ENCODE peak calls at places on chromosomes 12 and 14, in six cellular contexts. F, Q, N, P, W and O are unnamed samples.

GRCh38 chr14:51396222-51396815 is 156.3 kb downstream of the TMX1 start:
- DNase-seq in F (no peak), Q (peak; percentile 40), N (peak; percentile 98), P (no peak), W (no peak), O (no peak)

GRCh38 chr12:45379261-45379660 is 163.4 kb downstream of the ANO6 start:
- DNase-seq in F (no peak), Q (no peak), N (peak; percentile 50), P (no peak), W (no peak), O (no peak)

GRCh38 chr12:44874981-44875416 is 1.1 kb downstream of the NELL2 start:
- DNase-seq in F (no peak), Q (no peak), N (no peak), P (no peak), W (no peak), O (peak; percentile 11)

GRCh38 chr12:52628841-52629240 is 10.5 kb upstream of the KRT73 start:
- DNase-seq in F (no peak), Q (no peak), N (no peak), P (no peak), W (no peak), O (no peak)

GRCh38 chr14:89425931-89426330 is 8.9 kb upstream of the FOXN3 start:
- DNase-seq in F (peak; percentile 41), Q (no peak), N (peak; percentile 99), P (no peak), W (peak; percentile 85), O (no peak)

GRCh38 chr12:104524026-104524425 is 67.3 kb downstream of the CHST11 start:
- DNase-seq in F (no peak), Q (no peak), N (no peak), P (no peak), W (no peak), O (no peak)

GRCh38 chr12:46944771-46945170 is 119.0 kb upstream of the SLC38A4 start:
- DNase-seq in F (no peak), Q (no peak), N (no peak), P (no peak), W (no peak), O (no peak)

GRCh38 chr14:91367173-91368171 is 50.1 kb downstream of the CCDC88C start:
- DNase-seq in F (no peak), Q (no peak), N (peak; percentile 66), P (no peak), W (peak; percentile 82), O (no peak)

GRCh38 chr14:91075553-91075952 is 15.1 kb upstream of the RPS6KA5 start:
- DNase-seq in F (no peak), Q (no peak), N (no peak), P (no peak), W (no peak), O (no peak)

GRCh38 chr12:10941369-10941768 is 2.3 kb upstream of the TAS2R14 start:
- DNase-seq in F (no peak), Q (no peak), N (no peak), P (no peak), W (no peak), O (no peak)

GRCh38 chr12:120787889-120788288 is 62.3 kb downstream of the ACADS start:
- DNase-seq in F (no peak), Q (no peak), N (no peak), P (no peak), W (no peak), O (no peak)

GRCh38 chr12:52415870-52416750 is 10.0 kb upstream of the KRT82 start:
- DNase-seq in F (no peak), Q (no peak), N (peak; percentile 71), P (no peak), W (no peak), O (no peak)

GRCh38 chr12:89895101-89895500 is 186.5 kb upstream of the ATP2B1 start:
- DNase-seq in F (no peak), Q (no peak), N (no peak), P (no peak), W (no peak), O (no peak)

GRCh38 chr12:98037401-98038140 is 477.8 kb upstream of the TMPO start:
- DNase-seq in F (no peak), Q (no peak), N (no peak), P (no peak), W (no peak), O (no peak)

GRCh38 chr12:113697646-113698504 is 226.2 kb upstream of the LHX5 start:
- DNase-seq in F (no peak), Q (no peak), N (no peak), P (no peak), W (no peak), O (no peak)

GRCh38 chr12:69686731-69687130 is 12.4 kb downstream of the BEST3 start:
- DNase-seq in F (no peak), Q (no peak), N (no peak), P (no peak), W (no peak), O (no peak)

GRCh38 chr12:106107566-106107965 is 31.2 kb downstream of the NUAK1 start:
- DNase-seq in F (no peak), Q (no peak), N (peak; percentile 68), P (no peak), W (no peak), O (no peak)

GRCh38 chr12:106297681-106298080 is 4.9 kb upstream of the TCP11L2 start:
- DNase-seq in F (no peak), Q (no peak), N (no peak), P (no peak), W (no peak), O (no peak)

GRCh38 chr12:80443974-80444666 is at the start of gene PTPRQ:
- DNase-seq in F (no peak), Q (no peak), N (peak; percentile 22), P (no peak), W (no peak), O (no peak)

GRCh38 chr14:86646688-86647687 is 1117.0 kb downstream of the FLRT2 start:
- DNase-seq in F (peak; percentile 4), Q (no peak), N (peak; percentile 70), P (no peak), W (no peak), O (no peak)

GRCh38 chr12:127567531-127567930 is 699.4 kb upstream of the TMEM132C start:
- DNase-seq in F (no peak), Q (no peak), N (no peak), P (no peak), W (no peak), O (no peak)

GRCh38 chr12:85572956-85573355 is 263.3 kb downstream of the RASSF9 start:
- DNase-seq in F (no peak), Q (no peak), N (no peak), P (no peak), W (no peak), O (no peak)
- TF ChIP-seq BHLHE40 in F (no peak), Q (no peak), N (no peak), P (no peak), W (no peak), O (no peak)

DNA sequence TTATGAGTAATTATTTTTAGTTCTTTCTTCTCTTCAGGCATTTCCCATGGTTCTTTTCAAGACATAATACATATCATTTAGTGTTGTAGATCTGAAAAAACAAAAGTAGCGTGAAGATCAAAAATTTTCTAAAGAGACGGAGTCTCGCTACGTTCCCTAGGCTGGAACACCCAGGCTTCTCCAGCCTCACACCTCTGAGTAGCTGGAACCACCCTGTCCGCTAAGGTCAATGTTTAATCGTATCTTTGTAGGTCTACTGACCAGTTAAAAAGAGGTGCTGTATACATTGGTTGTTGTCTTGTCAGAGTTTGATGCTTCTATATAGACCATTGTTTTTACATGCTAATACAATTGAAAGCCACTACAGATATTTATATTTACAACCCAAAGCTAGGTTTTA is 1.3 kb upstream of the HIF1A start:
- DNase-seq in F (no peak), Q (no peak), N (no peak), P (no peak), W (no peak), O (no peak)
- TF ChIP-seq BHLHE40 in F (no peak), Q (no peak), N (no peak), P (no peak), W (no peak), O (no peak)

DNA sequence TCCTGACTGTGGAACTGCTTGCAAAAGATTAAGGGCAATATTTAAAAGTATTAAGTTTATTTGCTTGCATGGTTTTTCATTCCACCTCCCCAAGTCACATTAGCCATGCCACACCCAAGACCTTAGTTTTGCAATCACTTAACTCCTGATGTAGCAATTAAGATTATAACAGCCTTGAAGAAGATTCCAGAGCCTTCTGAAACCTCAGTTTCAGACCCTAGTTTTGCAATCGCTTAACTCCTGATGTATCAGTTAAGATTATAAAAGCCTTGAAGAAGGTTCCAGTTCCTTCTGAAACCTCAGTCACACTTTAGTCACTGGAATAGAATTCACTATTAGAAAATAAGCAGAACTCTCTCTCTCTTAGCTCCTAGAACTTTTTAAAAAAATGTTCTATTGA is 42.7 kb upstream of the DCN start:
- DNase-seq in F (no peak), Q (no peak), N (peak; percentile 35), P (no peak), W (no peak), O (no peak)
- TF ChIP-seq BHLHE40 in F (no peak), Q (no peak), N (no peak), P (no peak), W (no peak), O (no peak)

DNA sequence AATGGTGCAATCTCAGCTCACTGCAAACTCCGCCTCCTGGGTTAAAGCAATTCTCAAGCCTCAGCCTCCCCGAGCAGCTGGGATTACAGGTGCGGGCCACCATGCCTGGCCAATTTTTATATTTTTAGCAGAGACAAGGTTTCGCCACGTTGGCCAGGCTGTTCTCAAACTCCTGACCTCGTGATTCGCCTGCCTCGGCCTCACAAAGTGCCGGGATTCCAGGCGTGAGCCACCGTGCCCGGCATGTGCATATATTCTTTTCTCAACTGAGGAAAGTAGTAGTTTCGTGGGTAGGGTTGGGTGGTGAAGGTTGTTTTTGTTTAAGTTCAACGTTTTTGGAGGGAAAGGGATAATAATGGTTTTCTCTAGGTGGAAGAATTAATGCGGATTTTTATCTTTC is 94.2 kb upstream of the CEP83 start:
- DNase-seq in F (no peak), Q (no peak), N (no peak), P (no peak), W (no peak), O (no peak)
- TF ChIP-seq BHLHE40 in F (no peak), Q (no peak), N (no peak), P (no peak), W (no peak), O (no peak)

DNA sequence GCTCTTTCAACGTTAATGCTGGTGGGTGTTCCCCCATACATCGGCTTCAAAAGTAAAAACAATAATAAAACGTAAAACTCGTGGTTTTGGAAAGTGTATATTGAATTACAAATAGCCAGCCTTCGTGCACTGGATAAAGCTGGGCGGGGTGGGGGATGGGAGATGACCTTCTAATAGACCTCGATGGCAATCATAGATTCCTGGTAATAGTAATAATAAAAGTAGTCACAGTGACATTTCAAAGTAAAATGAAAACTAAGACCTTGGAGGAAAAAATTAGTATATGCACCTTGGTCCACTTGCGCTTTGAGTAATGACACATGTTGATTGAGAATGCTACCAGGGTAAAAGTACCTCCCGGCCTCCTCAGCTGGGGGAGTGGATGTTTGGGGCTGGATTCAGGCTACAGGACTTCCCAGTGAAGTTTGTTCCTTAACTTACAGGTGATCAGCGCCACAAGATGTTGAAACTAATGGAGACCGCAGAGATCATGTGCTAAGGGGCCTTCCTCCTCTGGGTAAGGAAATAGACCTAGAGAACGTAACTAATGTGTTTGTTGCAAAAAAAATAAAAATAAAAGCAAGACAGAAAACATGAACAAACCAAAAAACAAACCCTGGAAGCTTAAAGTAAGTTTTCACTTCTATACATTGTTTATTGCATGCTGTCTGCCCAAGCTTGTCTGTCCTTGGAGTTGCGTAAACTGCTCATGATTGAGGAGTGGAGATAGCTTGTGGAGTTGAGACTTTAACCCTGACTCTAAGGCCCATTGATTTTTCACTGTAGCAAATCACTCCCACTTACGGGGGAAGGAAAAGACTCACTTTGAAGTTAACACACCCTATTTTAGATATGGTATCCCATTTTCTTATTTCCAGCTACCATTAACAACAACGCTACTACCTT is 905 bp upstream of the LRIG3 start:
- DNase-seq in F (peak; percentile 53), Q (no peak), N (no peak), P (no peak), W (no peak), O (no peak)
- TF ChIP-seq BHLHE40 in F (no peak), Q (no peak), N (no peak), P (no peak), W (no peak), O (no peak)